ENCODE peak calls at places on chromosomes 7 and 10, in four cellular contexts. C is fibroblast of pulmonary artery, Z is OCI-LY7, R is kidney epithelial cell. V is an unnamed sample.

GRCh38 chr7:130486114-130486962 is 5.5 kb upstream of the MEST start:
- DNase-seq in C (no peak), Z (peak; percentile 69), R (no peak), V (peak; percentile 85)

GRCh38 chr10:68208424-68209042 is 23.4 kb downstream of the ATOH7 start:
- DNase-seq in C (peak; percentile 79), Z (peak; percentile 70), R (peak; percentile 23), V (peak; percentile 56)

GRCh38 chr10:44911081-44911540 is at the start of gene TMEM72:
- DNase-seq in C (no peak), Z (no peak), R (peak; percentile 64), V (no peak)

GRCh38 chr10:96971324-96971723 is 139.2 kb downstream of the LCOR start:
- DNase-seq in C (no peak), Z (no peak), R (no peak), V (no peak)

GRCh38 chr10:132691711-132692153 is 94.2 kb downstream of the NKX6-2 start:
- DNase-seq in C (no peak), Z (no peak), R (no peak), V (no peak)

GRCh38 chr10:103851261-103851660 is 4.1 kb downstream of the SH3PXD2A start:
- DNase-seq in C (no peak), Z (no peak), R (no peak), V (no peak)

GRCh38 chr10:80199828-80200227 is 5.5 kb downstream of the ANXA11 start:
- DNase-seq in C (peak; percentile 97), Z (no peak), R (no peak), V (no peak)

GRCh38 chr10:79495306-79495705 is 17.0 kb upstream of the EIF5AL1 start:
- DNase-seq in C (no peak), Z (no peak), R (no peak), V (no peak)

GRCh38 chr7:42192851-42193456 is 44.1 kb downstream of the GLI3 start:
- DNase-seq in C (peak; percentile 31), Z (no peak), R (no peak), V (no peak)

GRCh38 chr10:130895172-130895571 is 416.3 kb downstream of the TCERG1L start:
- DNase-seq in C (no peak), Z (no peak), R (no peak), V (no peak)

GRCh38 chr10:60208676-60209269 is 180.9 kb downstream of the ANK3 start:
- DNase-seq in C (peak; percentile 65), Z (peak; percentile 48), R (no peak), V (peak; percentile 40)

GRCh38 chr10:44983895-44984278 is 5.3 kb upstream of the DEPP1 start:
- DNase-seq in C (no peak), Z (no peak), R (no peak), V (no peak)

GRCh38 chr10:63281967-63282366 is 148.8 kb downstream of the NRBF2 start:
- DNase-seq in C (peak; percentile 20), Z (no peak), R (no peak), V (no peak)

GRCh38 chr7:148142660-148143248 is 447.8 kb upstream of the C7orf33 start:
- DNase-seq in C (peak; percentile 68), Z (peak; percentile 27), R (no peak), V (peak; percentile 42)

GRCh38 chr7:128076831-128077271 is 45.6 kb upstream of the LRRC4 start:
- DNase-seq in C (peak; percentile 26), Z (no peak), R (no peak), V (no peak)

GRCh38 chr10:66394287-66395063 is 531.4 kb upstream of the LRRTM3 start:
- DNase-seq in C (no peak), Z (no peak), R (no peak), V (no peak)

GRCh38 chr7:4959356-4959755 is 369 bp upstream of the MMD2 start:
- DNase-seq in C (no peak), Z (no peak), R (no peak), V (no peak)

GRCh38 chr7:135672560-135673359 is 10.4 kb downstream of the STMP1 start:
- DNase-seq in C (peak; percentile 89), Z (peak; percentile 50), R (no peak), V (peak; percentile 60)

GRCh38 chr10:34954142-34954541 is 136.0 kb downstream of the CUL2 start:
- DNase-seq in C (no peak), Z (no peak), R (no peak), V (no peak)

GRCh38 chr10:35025916-35026315 is 64.2 kb downstream of the CUL2 start:
- DNase-seq in C (peak; percentile 66), Z (no peak), R (no peak), V (no peak)

GRCh38 chr7:153509763-153510162 is 542.4 kb upstream of the DPP6 start:
- DNase-seq in C (no peak), Z (no peak), R (no peak), V (no peak)

GRCh38 chr10:52623761-52624160 is 148.8 kb downstream of the MBL2 start:
- DNase-seq in C (peak; percentile 62), Z (no peak), R (no peak), V (no peak)

GRCh38 chr7:159188011-159188410 is 43.3 kb upstream of the VIPR2 start:
- DNase-seq in C (no peak), Z (no peak), R (no peak), V (no peak)

GRCh38 chr7:36651404-36651803 is 72.9 kb downstream of the AOAH start:
- DNase-seq in C (peak; percentile 77), Z (no peak), R (no peak), V (no peak)

GRCh38 chr7:44565097-44565794 is 8.5 kb downstream of the DDX56 start:
- DNase-seq in C (peak; percentile 70), Z (peak; percentile 65), R (no peak), V (peak; percentile 62)

GRCh38 chr7:57487957-57488356 is 38.0 kb downstream of the ZNF716 start:
- DNase-seq in C (no peak), Z (no peak), R (no peak), V (no peak)

GRCh38 chr7:11529382-11529781 is 302.6 kb downstream of the THSD7A start:
- DNase-seq in C (no peak), Z (no peak), R (no peak), V (no peak)

GRCh38 chr10:61452229-61452651 is 941 bp downstream of the TMEM26 start:
- DNase-seq in C (no peak), Z (no peak), R (no peak), V (no peak)

GRCh38 chr10:91756286-91756685 is 41.9 kb upstream of the TNKS2 start:
- DNase-seq in C (peak; percentile 38), Z (no peak), R (peak; percentile 9), V (no peak)

GRCh38 chr10:69409968-69410367 is 6.8 kb downstream of the TACR2 start:
- DNase-seq in C (no peak), Z (peak; percentile 78), R (no peak), V (peak; percentile 77)

GRCh38 chr10:119575506-119575905 is 21.3 kb downstream of the TIAL1 start:
- DNase-seq in C (peak; percentile 50), Z (no peak), R (no peak), V (no peak)

GRCh38 chr7:522071-522937 is 2.7 kb upstream of the PDGFA start:
- DNase-seq in C (peak; percentile 28), Z (no peak), R (no peak), V (peak; percentile 57)

GRCh38 chr10:43846187-43846680 is 197.6 kb upstream of the ZNF32 start:
- DNase-seq in C (peak; percentile 60), Z (no peak), R (no peak), V (peak; percentile 11)

GRCh38 chr7:3193721-3194120 is 107.3 kb upstream of the SDK1 start:
- DNase-seq in C (no peak), Z (no peak), R (no peak), V (no peak)

GRCh38 chr7:151139071-151139521 is 28.4 kb downstream of the GBX1 start:
- DNase-seq in C (no peak), Z (no peak), R (no peak), V (no peak)

GRCh38 chr10:22086730-22087364 is 83.3 kb upstream of the DNAJC1 start:
- DNase-seq in C (peak; percentile 84), Z (no peak), R (no peak), V (no peak)

GRCh38 chr7:105284014-105284413 is 104.7 kb downstream of the SRPK2 start:
- DNase-seq in C (no peak), Z (no peak), R (no peak), V (no peak)

DNA sequence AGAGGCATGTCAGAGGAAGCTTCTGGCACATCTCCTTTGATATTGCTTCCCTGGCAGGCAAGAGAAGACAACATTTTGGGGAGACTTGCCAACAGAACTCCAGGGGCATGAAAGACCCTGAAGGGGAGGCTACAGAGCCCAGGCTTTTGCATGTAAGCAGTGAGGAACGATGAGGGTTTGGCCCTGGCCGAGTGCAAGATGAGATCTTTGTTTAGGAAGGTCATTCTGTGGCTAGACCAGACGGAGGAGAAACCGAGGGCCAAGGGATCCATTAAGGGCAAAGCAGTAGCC is 3.8 kb downstream of the SVIL start:
- DNase-seq in C (no peak), Z (no peak), R (no peak), V (no peak)
- H3K4me3 ChIP-seq in C (no peak overlapping the region), Z (no peak overlapping the region), R (no peak overlapping the region), V (no peak overlapping the region)

GRCh38 chr10:8275911-8276310 is 221.4 kb downstream of the GATA3 start:
- DNase-seq in C (no peak), Z (no peak), R (no peak), V (no peak)
- H3K4me3 ChIP-seq in C (no peak overlapping the region), Z (no peak overlapping the region), R (no peak overlapping the region), V (no peak overlapping the region)

DNA sequence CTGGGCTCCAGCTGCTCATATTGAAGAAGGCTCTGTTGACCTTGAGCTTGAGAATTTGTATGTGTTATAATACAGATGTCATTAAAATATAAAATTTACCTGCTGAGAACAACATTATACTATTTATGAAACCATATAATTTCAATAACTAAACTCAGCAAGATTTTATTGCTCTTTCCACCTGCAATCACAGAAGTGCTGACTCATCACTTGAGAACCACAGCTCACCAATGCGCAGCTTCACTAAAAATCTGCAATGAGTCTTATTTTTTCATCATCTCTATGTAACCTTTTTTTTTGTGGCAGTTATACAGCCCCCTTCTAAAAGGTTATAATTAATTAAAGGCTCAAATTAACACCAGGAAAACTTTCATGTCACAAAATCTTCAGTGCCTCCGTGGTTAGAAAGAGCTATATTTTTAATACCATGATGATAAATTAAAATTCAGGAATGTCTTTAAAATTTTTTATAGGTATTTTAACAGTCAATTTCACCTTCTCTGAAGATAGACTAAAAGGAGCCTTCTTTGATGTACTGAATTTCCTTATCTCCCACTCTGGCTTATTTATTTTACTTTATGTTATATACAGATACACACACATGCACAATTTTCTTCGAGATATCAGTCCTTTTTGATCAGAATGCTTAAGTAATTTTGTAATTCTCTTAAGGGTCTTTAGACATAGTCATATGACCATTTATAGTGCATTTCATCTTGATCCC is 102.7 kb downstream of the EVX1 start:
- DNase-seq in C (no peak), Z (no peak), R (no peak), V (no peak)
- H3K4me3 ChIP-seq in C (no peak overlapping the region), Z (no peak overlapping the region), R (no peak overlapping the region), V (no peak overlapping the region)

GRCh38 chr10:125022671-125023070 is 80.7 kb downstream of the ZRANB1 start:
- DNase-seq in C (no peak), Z (no peak), R (no peak), V (no peak)

GRCh38 chr10:125021686-125022374 is 79.9 kb downstream of the ZRANB1 start:
- DNase-seq in C (no peak), Z (no peak), R (no peak), V (no peak)

GRCh38 chr10:125024496-125025234 is 82.7 kb downstream of the ZRANB1 start:
- DNase-seq in C (no peak), Z (peak; percentile 20), R (no peak), V (no peak)

GRCh38 chr10:125023862-125024495 is 82.1 kb downstream of the ZRANB1 start:
- DNase-seq in C (no peak), Z (no peak), R (no peak), V (no peak)

GRCh38 chr10:125023269-125023668 is 81.3 kb downstream of the ZRANB1 start:
- DNase-seq in C (no peak), Z (no peak), R (no peak), V (no peak)
- H3K4me3 ChIP-seq in C (no peak overlapping the region), Z (no peak overlapping the region), R (no peak overlapping the region), V (no peak overlapping the region)

V was measured in GM12865.